ENCODE peak calls at places on chromosomes 3 and 15, in eight cellular contexts. I is CD8-positive, alpha-beta memory T cell; E is tibial artery; Q is OCI-LY7; A is IMR-90; N is thoracic aorta; G is lower lobe of right lung; O is adipocyte. P is an unnamed sample.

GRCh38 chr15:99651023-99651807 is 82.0 kb downstream of the LYSMD4 start:
- DNase-seq in E (no peak), N (no peak), Q (no peak), O (peak; percentile 45), A (peak; percentile 74), G (no peak), I (no peak), P (no peak)

GRCh38 chr3:52373676-52374075 is 57.6 kb downstream of the DNAH1 start:
- DNase-seq in N (no peak), G (no peak), E (no peak), I (no peak), A (peak; percentile 1), O (peak; percentile 47), Q (no peak), P (no peak)

GRCh38 chr15:69843927-69844326 is 253.8 kb downstream of the TLE3 start:
- DNase-seq in Q (no peak), N (no peak), I (no peak), E (no peak), G (no peak), A (no peak), O (no peak), P (no peak)

GRCh38 chr3:50177346-50177745 is 14.1 kb upstream of the GNAT1 start:
- DNase-seq in Q (no peak), N (no peak), A (no peak), E (no peak), O (no peak), G (no peak), I (no peak), P (peak; percentile 62)

GRCh38 chr3:125440559-125440955 is 65.4 kb upstream of the ZNF148 start:
- DNase-seq in I (no peak), E (no peak), G (peak; percentile 55), Q (no peak), O (peak; percentile 11), A (no peak), N (no peak), P (no peak)

GRCh38 chr3:77014236-77014635 is 25.7 kb upstream of the ROBO2 start:
- DNase-seq in O (no peak), Q (no peak), I (no peak), N (no peak), E (no peak), G (no peak), A (no peak), P (no peak)

GRCh38 chr15:89457086-89457485 is 39.3 kb downstream of the RHCG start:
- DNase-seq in Q (peak; percentile 84), G (no peak), A (peak; percentile 28), N (no peak), I (no peak), E (no peak), O (no peak), P (no peak)

GRCh38 chr3:170089862-170090600 is 52.2 kb downstream of the GPR160 start:
- DNase-seq in G (no peak), A (no peak), O (peak; percentile 45), N (no peak), Q (no peak), I (no peak), E (no peak), P (no peak)

GRCh38 chr15:58666957-58667356 is 82.5 kb downstream of the ADAM10 start:
- DNase-seq in I (no peak), A (peak; percentile 62), E (no peak), Q (no peak), N (no peak), G (no peak), O (peak; percentile 65), P (no peak)

GRCh38 chr3:186105543-186105942 is 3.3 kb downstream of the ETV5 start:
- DNase-seq in A (no peak), G (no peak), Q (no peak), I (no peak), N (no peak), O (no peak), E (no peak), P (no peak)
- H3K4me3 ChIP-seq in A (no peak overlapping the region), G (peak overlapping the region; percentile 2), Q (no peak overlapping the region), I (no peak overlapping the region), N (no peak overlapping the region), O (no peak overlapping the region), E (no peak overlapping the region), P (no peak overlapping the region)

GRCh38 chr3:15743587-15744009 is 54.2 kb downstream of the ANKRD28 start:
- DNase-seq in I (no peak), G (no peak), O (no peak), Q (no peak), A (no peak), N (no peak), E (no peak), P (no peak)
- H3K9me3 ChIP-seq in I (peaks cover 11% of the 10 kb centered on the region), G (peaks cover 7% of the 10 kb centered on the region), O (no peaks in the 10 kb centered on the region), Q (peaks cover 22% of the 10 kb centered on the region), A (peaks cover 3% of the 10 kb centered on the region), N (no peaks in the 10 kb centered on the region), E (no peaks in the 10 kb centered on the region), P (peaks cover 3% of the 10 kb centered on the region)

DNA sequence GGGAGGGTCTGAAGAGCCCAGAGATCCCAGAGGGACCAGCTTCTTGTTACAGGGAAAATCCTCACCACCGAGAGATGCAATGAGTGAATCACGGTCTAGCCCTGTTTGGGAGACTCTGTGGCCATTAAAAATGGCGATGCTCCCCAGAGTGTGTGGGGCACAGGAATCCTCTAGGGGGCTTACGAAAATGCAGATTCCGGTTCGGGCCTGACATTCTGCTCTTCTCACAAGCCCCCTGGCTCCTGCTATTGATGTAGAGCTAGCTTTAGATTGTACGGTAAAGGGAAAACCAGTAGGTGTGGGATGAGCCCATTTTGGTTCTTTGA is 35.5 kb upstream of the EPHB3 start:
- DNase-seq in E (no peak), O (no peak), N (no peak), A (no peak), I (no peak), G (no peak), Q (no peak), P (no peak)
- H3K4me3 ChIP-seq in E (peak overlapping the region; percentile 38), O (peak overlapping the region; percentile 77), N (peak overlapping the region; percentile 70), A (no peak overlapping the region), I (peak overlapping the region; percentile 65), G (peak overlapping the region; percentile 56), Q (no peak overlapping the region), P (peak overlapping the region; percentile 65)

DNA sequence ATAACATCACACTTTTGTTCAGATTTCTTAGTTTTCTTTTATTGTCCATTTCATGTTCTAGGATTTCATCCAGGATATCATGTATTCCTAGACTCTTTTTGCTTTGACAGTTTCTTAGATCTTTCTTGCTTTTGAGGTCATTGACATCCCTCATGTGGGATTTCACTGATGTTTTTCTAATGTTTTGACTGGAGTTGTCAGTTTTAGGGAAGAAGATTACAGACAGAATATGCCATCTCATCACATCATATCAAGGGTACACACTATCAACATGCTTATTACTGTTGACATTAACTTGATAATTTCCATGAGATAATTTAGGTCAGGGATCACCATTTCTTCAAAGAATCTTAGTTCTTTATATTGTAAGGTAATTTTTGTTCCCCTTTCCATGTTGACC is 101.7 kb downstream of the NPAP1 start:
- DNase-seq in Q (no peak), I (no peak), O (no peak), G (no peak), A (no peak), E (no peak), N (no peak), P (no peak)
- H3K9me3 ChIP-seq in Q (no peaks in the 10 kb centered on the region), I (peaks cover 5% of the 10 kb centered on the region), O (peaks cover 6% of the 10 kb centered on the region), G (no peaks in the 10 kb centered on the region), A (peaks cover 4% of the 10 kb centered on the region), E (peaks cover 13% of the 10 kb centered on the region), N (peaks cover 4% of the 10 kb centered on the region), P (peaks cover 2% of the 10 kb centered on the region)

DNA sequence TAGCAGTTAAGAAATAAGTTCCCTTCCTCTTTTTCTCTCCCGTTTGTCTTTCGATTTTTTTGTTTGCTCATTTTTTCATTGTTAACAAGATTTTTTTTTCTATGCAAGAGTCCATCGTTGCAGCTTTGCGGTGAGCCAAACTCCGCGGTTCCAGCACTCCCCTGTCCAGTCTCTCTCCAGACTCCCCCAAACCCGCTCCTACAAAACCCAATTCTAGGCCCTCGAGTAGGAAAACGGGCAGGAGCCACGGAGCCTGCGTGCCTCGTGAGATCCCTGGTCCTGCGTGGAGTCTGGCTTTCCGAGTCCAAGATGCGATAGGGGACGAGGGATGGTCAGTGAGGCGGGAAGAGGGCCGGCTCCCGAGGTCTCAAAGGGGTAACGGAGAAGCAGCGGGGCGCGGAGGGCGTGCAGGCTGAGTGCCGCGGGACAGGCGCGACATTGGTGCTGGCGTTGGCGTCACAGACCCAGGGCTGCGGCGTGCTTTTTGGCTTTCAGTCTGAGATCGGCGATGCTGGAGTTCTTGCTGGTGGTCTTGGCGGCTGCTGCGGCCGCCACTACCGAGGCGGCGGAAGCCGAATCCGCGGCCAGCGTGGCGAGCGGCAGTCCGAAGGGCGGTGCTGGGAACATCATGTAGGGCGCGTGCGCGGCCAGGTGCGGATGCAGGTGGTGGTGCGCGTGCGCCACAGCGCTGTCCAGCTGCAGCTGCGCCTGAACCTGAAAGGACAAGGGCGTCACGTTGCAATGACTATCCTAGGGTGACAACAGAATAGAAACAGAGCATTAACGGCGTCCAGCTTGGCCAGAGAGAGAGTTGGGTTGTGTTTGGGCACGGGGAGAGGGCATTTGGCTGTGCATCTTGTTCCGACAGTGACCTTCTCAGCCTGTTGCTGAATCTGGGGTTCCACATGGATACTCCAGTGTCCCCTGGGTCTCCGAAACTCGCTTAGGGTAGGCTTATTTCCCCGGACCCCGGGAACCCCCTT is 8.4 kb downstream of the SHOX2 start:
- DNase-seq in G (peak; percentile 82), I (peak; percentile 61), A (peak; percentile 57), N (no peak), O (no peak), E (no peak), Q (peak; percentile 84), P (peak; percentile 23)
- H3K4me3 ChIP-seq in G (peak overlapping the region; percentile 54), I (peak overlapping the region; percentile 66), A (peak overlapping the region; percentile 56), N (peak overlapping the region; percentile 70), O (peak overlapping the region; percentile 72), E (peak overlapping the region; percentile 22), Q (peak overlapping the region; percentile 72), P (peak overlapping the region; percentile 69)

GRCh38 chr3:93861021-93861420 is 112.7 kb downstream of the PROS1 start:
- DNase-seq in E (no peak), A (no peak), Q (no peak), N (no peak), G (no peak), O (no peak), I (no peak), P (no peak)
- H3K9me3 ChIP-seq in E (no peaks in the 10 kb centered on the region), A (no peaks in the 10 kb centered on the region), Q (no peaks in the 10 kb centered on the region), N (no peaks in the 10 kb centered on the region), G (no peaks in the 10 kb centered on the region), O (peaks cover 3% of the 10 kb centered on the region), I (no peaks in the 10 kb centered on the region), P (no peaks in the 10 kb centered on the region)

GRCh38 chr3:190321789-190322603 is at the start of gene CLDN1:
- DNase-seq in I (peak; percentile 48), G (peak; percentile 90), Q (no peak), N (no peak), E (peak; percentile 77), O (peak; percentile 94), A (peak; percentile 69), P (peak; percentile 82)
- H3K4me3 ChIP-seq in I (peak within 1 kb of the TSS; percentile 27), G (peak within 1 kb of the TSS; percentile 66), Q (no peak within 1 kb of the TSS), N (peak within 1 kb of the TSS; percentile 78), E (peak within 1 kb of the TSS; percentile 54), O (peak within 1 kb of the TSS; percentile 77), A (peak within 1 kb of the TSS; percentile 66), P (peak within 1 kb of the TSS; percentile 73)